ENCODE peak calls at places on chromosomes 2 and 18, in eight cellular contexts. F is D341Med; H is activated T-cell treated with anti-CD3 and anti-CD28 coated beads, Interleukin-2, amount 50 U/mL, for 48 hours; I is caudate nucleus; M is body of pancreas; E is stimulated activated naive CD8-positive, alpha-beta T cell treated with anti-CD3 and anti-CD28 coated beads, Interleukin-15, amount 100 ng/mL, for 72 hours; S is Daoy; K is H9. G is an unnamed sample.
A peak's percentile ranks its signal among the peaks of the same experiment; 100 is the strongest.

GRCh38 chr2:2269426-2269825 is 61.6 kb downstream of the MYT1L start:
- DNase-seq in S (no peak), M (no peak), F (peak; percentile 51), H (no peak), E (no peak), K (no peak), I (no peak), G (no peak)

GRCh38 chr2:109218087-109218791 is 89.2 kb downstream of the SH3RF3 start:
- DNase-seq in M (no peak), E (no peak), I (no peak), S (peak; percentile 35), F (no peak), K (no peak), H (no peak), G (no peak)

GRCh38 chr18:73728657-73729056 is 419.0 kb downstream of the FBXO15 start:
- DNase-seq in F (no peak), K (no peak), I (no peak), H (no peak), M (no peak), E (no peak), S (no peak), G (no peak)

GRCh38 chr2:238868616-238869292 is 20.9 kb downstream of the TWIST2 start:
- DNase-seq in S (no peak), E (no peak), F (no peak), H (no peak), I (no peak), M (no peak), K (no peak), G (no peak)

GRCh38 chr18:47953471-47953931 is 23.0 kb upstream of the SMAD2 start:
- DNase-seq in F (peak; percentile 93), S (peak; percentile 87), K (no peak), E (no peak), M (no peak), H (peak; percentile 28), I (no peak), G (peak; percentile 51)

GRCh38 chr18:26634631-26635030 is 86.3 kb upstream of the KCTD1 start:
- DNase-seq in S (no peak), F (no peak), H (no peak), I (no peak), K (no peak), M (no peak), E (no peak), G (no peak)

GRCh38 chr2:24827321-24828261 is 34.4 kb downstream of the CENPO start:
- DNase-seq in M (peak; percentile 84), H (peak; percentile 75), K (peak; percentile 92), I (peak; percentile 75), S (peak; percentile 83), F (peak; percentile 84), E (peak; percentile 65), G (peak; percentile 92)

GRCh38 chr2:26786207-26787023 is 559 bp downstream of the CENPA start:
- DNase-seq in I (no peak), H (peak; percentile 60), F (no peak), S (peak; percentile 51), E (no peak), M (no peak), K (no peak), G (no peak)

GRCh38 chr18:28201056-28201455 is 24.1 kb upstream of the CDH2 start:
- DNase-seq in I (no peak), M (no peak), S (no peak), K (no peak), F (no peak), E (no peak), H (no peak), G (no peak)

GRCh38 chr2:171837736-171838135 is 56.3 kb downstream of the SLC25A12 start:
- DNase-seq in F (no peak), S (no peak), M (no peak), H (no peak), K (no peak), I (no peak), E (no peak), G (no peak)

GRCh38 chr18:21242141-21243040 is at the start of gene GREB1L:
- DNase-seq in H (peak; percentile 44), I (peak; percentile 22), F (peak; percentile 96), E (peak; percentile 33), K (peak; percentile 74), M (peak; percentile 29), S (peak; percentile 79), G (peak; percentile 62)

GRCh38 chr18:73153271-73153670 is 285.5 kb upstream of the NETO1 start:
- DNase-seq in H (no peak), F (no peak), S (no peak), K (no peak), E (no peak), M (no peak), I (no peak), G (no peak)

GRCh38 chr2:186699742-186700141 is 5.9 kb downstream of the FAM171B start:
- DNase-seq in F (no peak), K (no peak), I (no peak), M (no peak), S (no peak), H (no peak), E (no peak), G (no peak)

GRCh38 chr2:177325554-177325953 is 61.0 kb upstream of the NFE2L2 start:
- DNase-seq in H (no peak), M (no peak), K (no peak), I (no peak), S (no peak), E (no peak), F (no peak), G (no peak)

GRCh38 chr2:884027-884748 is 66.5 kb upstream of the SNTG2 start:
- DNase-seq in S (no peak), I (no peak), M (no peak), F (no peak), E (no peak), K (peak; percentile 10), H (no peak), G (no peak)

GRCh38 chr2:31213063-31213882 is 4.0 kb downstream of the CAPN14 start:
- DNase-seq in E (no peak), K (no peak), S (no peak), M (no peak), I (no peak), H (no peak), F (no peak), G (no peak)

GRCh38 chr2:201357216-201357615 is at the start of gene FLACC1:
- DNase-seq in K (peak; percentile 76), S (peak; percentile 53), F (no peak), I (no peak), E (no peak), M (peak; percentile 45), H (no peak), G (no peak)

GRCh38 chr2:64404743-64405142 is 49.2 kb upstream of the LGALSL start:
- DNase-seq in E (no peak), M (peak; percentile 30), K (peak; percentile 60), S (no peak), F (peak; percentile 1), I (no peak), H (no peak), G (no peak)

GRCh38 chr2:9656270-9656766 is 25.5 kb upstream of the YWHAQ start:
- DNase-seq in K (no peak), E (peak; percentile 15), F (no peak), M (no peak), H (peak; percentile 70), I (no peak), S (peak; percentile 98), G (no peak)